ENCODE peak calls at places on chromosomes 2 and 18, in five cellular contexts. One of them, this sample, is unnamed.

GRCh38 chr2:100621371-100621910 is 58.6 kb downstream of the PDCL3 start:
- DNase-seq in HCT116: no peak
- DNase-seq in effector memory CD4-positive, alpha-beta T cell: no peak
- DNase-seq in adipocyte: peak; percentile 31
- DNase-seq in GM23248: no peak
- DNase-seq in this sample: no peak

GRCh38 chr18:73509460-73509859 is 638.2 kb downstream of the FBXO15 start:
- DNase-seq in HCT116: no peak
- DNase-seq in effector memory CD4-positive, alpha-beta T cell: no peak
- DNase-seq in adipocyte: peak; percentile 31
- DNase-seq in GM23248: peak; percentile 47
- DNase-seq in this sample: no peak

GRCh38 chr18:41226186-41226585 is 728.8 kb upstream of the PIK3C3 start:
- DNase-seq in HCT116: no peak
- DNase-seq in effector memory CD4-positive, alpha-beta T cell: no peak
- DNase-seq in adipocyte: peak; percentile 15
- DNase-seq in GM23248: peak; percentile 46
- DNase-seq in this sample: no peak

GRCh38 chr18:69636529-69637301 is 236.0 kb downstream of the DOK6 start:
- DNase-seq in HCT116: no peak
- DNase-seq in effector memory CD4-positive, alpha-beta T cell: no peak
- DNase-seq in adipocyte: no peak
- DNase-seq in GM23248: no peak
- DNase-seq in this sample: peak; percentile 20

GRCh38 chr2:119230630-119231185 is 7.1 kb downstream of the STEAP3 start:
- DNase-seq in HCT116: no peak
- DNase-seq in effector memory CD4-positive, alpha-beta T cell: no peak
- DNase-seq in adipocyte: no peak
- DNase-seq in GM23248: peak; percentile 74
- DNase-seq in this sample: no peak

GRCh38 chr2:157874997-157875719 is 972 bp downstream of the ACVR1 start:
- DNase-seq in HCT116: no peak
- DNase-seq in effector memory CD4-positive, alpha-beta T cell: no peak
- DNase-seq in adipocyte: peak; percentile 84
- DNase-seq in GM23248: peak; percentile 93
- DNase-seq in this sample: no peak

GRCh38 chr2:210961249-210961648 is 404.9 kb downstream of the CPS1 start:
- DNase-seq in HCT116: no peak
- DNase-seq in effector memory CD4-positive, alpha-beta T cell: no peak
- DNase-seq in adipocyte: no peak
- DNase-seq in GM23248: no peak
- DNase-seq in this sample: no peak

GRCh38 chr2:85393836-85394235 is 16.3 kb downstream of the CAPG start:
- DNase-seq in HCT116: no peak
- DNase-seq in effector memory CD4-positive, alpha-beta T cell: no peak
- DNase-seq in adipocyte: no peak
- DNase-seq in GM23248: peak; percentile 86
- DNase-seq in this sample: no peak

GRCh38 chr2:58098254-58099096 is 51.9 kb downstream of the VRK2 start:
- DNase-seq in HCT116: no peak
- DNase-seq in effector memory CD4-positive, alpha-beta T cell: no peak
- DNase-seq in adipocyte: peak; percentile 46
- DNase-seq in GM23248: peak; percentile 64
- DNase-seq in this sample: no peak

GRCh38 chr2:239765076-239765845 is 259.9 kb downstream of the NDUFA10 start:
- DNase-seq in HCT116: no peak
- DNase-seq in effector memory CD4-positive, alpha-beta T cell: no peak
- DNase-seq in adipocyte: no peak
- DNase-seq in GM23248: no peak
- DNase-seq in this sample: no peak

GRCh38 chr2:173017657-173018420 is 57.8 kb upstream of the MAP3K20 start:
- DNase-seq in HCT116: no peak
- DNase-seq in effector memory CD4-positive, alpha-beta T cell: no peak
- DNase-seq in adipocyte: no peak
- DNase-seq in GM23248: no peak
- DNase-seq in this sample: no peak

GRCh38 chr2:179434357-179434756 is 169.7 kb upstream of the SESTD1 start:
- DNase-seq in HCT116: no peak
- DNase-seq in effector memory CD4-positive, alpha-beta T cell: no peak
- DNase-seq in adipocyte: no peak
- DNase-seq in GM23248: no peak
- DNase-seq in this sample: no peak

GRCh38 chr18:49650426-49650891 is 88.6 kb downstream of the LIPG start:
- DNase-seq in HCT116: no peak
- DNase-seq in effector memory CD4-positive, alpha-beta T cell: no peak
- DNase-seq in adipocyte: no peak
- DNase-seq in GM23248: peak; percentile 38
- DNase-seq in this sample: no peak

GRCh38 chr2:46779447-46779941 is 136.1 kb downstream of the MCFD2 start:
- DNase-seq in HCT116: no peak
- DNase-seq in effector memory CD4-positive, alpha-beta T cell: no peak
- DNase-seq in adipocyte: no peak
- DNase-seq in GM23248: peak; percentile 67
- DNase-seq in this sample: no peak

GRCh38 chr2:120720746-120721145 is 14.9 kb upstream of the GLI2 start:
- DNase-seq in HCT116: no peak
- DNase-seq in effector memory CD4-positive, alpha-beta T cell: no peak
- DNase-seq in adipocyte: no peak
- DNase-seq in GM23248: no peak
- DNase-seq in this sample: no peak

GRCh38 chr2:120720176-120720575 is 15.5 kb upstream of the GLI2 start:
- DNase-seq in HCT116: no peak
- DNase-seq in effector memory CD4-positive, alpha-beta T cell: no peak
- DNase-seq in adipocyte: no peak
- DNase-seq in GM23248: no peak
- DNase-seq in this sample: no peak

GRCh38 chr2:120719471-120719870 is 16.2 kb upstream of the GLI2 start:
- DNase-seq in HCT116: no peak
- DNase-seq in effector memory CD4-positive, alpha-beta T cell: no peak
- DNase-seq in adipocyte: no peak
- DNase-seq in GM23248: no peak
- DNase-seq in this sample: no peak

GRCh38 chr2:120722211-120722602 is 13.5 kb upstream of the GLI2 start:
- DNase-seq in HCT116: no peak
- DNase-seq in effector memory CD4-positive, alpha-beta T cell: no peak
- DNase-seq in adipocyte: no peak
- DNase-seq in GM23248: no peak
- DNase-seq in this sample: no peak

GRCh38 chr2:120722603-120723421 is 12.9 kb upstream of the GLI2 start:
- DNase-seq in HCT116: no peak
- DNase-seq in effector memory CD4-positive, alpha-beta T cell: no peak
- DNase-seq in adipocyte: peak; percentile 28
- DNase-seq in GM23248: peak; percentile 75
- DNase-seq in this sample: no peak
- H3K4me3 ChIP-seq in HCT116: no peak overlapping the region
- H3K4me3 ChIP-seq in effector memory CD4-positive, alpha-beta T cell: no peak overlapping the region
- H3K4me3 ChIP-seq in adipocyte: no peak overlapping the region
- H3K4me3 ChIP-seq in GM23248: peak overlapping the region; percentile 19
- H3K4me3 ChIP-seq in this sample: no peak overlapping the region

DNA sequence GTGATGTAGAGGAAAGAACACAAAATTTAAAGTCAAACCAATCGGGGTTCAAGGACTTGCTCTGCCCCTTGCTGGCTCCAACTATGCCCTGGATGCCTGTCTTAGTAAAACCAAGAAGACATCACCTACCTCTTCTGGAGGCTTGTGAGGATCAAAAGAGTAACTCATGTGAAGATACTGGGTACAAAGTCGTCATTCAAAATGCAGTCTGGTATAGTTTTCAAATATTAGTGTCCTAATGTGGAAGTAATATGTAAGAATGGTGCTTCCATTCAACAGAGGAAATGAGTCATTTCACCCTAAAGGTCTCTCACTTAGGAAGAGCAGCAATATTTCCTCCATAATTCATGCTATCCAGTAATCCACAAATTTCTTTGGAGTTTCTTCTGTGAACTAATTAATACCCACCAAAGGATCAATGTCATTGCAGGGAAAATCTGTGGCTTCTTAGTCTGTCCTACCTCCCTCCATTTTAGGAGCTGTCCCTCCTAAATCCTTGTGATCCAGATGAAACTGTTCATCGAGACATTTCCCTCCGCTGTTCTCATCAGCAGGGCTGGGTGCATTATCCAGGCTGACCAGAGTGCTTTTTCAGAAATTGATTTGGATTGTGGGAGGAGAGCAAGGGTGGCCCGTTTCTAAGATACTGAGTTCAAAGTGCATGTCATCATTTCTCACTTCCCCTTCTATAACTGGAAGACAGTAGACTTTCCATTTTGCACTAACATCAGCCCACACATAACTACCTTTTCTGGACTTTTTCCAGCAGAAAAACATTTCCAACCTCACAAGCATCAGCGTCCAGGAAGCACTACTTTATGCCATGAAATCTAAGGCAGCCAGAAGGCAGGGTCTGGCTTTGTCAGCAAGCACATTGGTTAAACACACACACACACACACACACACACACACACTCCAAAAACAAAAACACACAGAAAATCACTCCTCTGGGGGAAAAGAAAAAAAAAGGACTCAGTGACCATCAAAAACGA is 94.3 kb downstream of the ANKRD44 start:
- DNase-seq in HCT116: no peak
- DNase-seq in effector memory CD4-positive, alpha-beta T cell: no peak
- DNase-seq in adipocyte: no peak
- DNase-seq in GM23248: peak; percentile 39
- DNase-seq in this sample: no peak
- H3K4me3 ChIP-seq in HCT116: no peak overlapping the region
- H3K4me3 ChIP-seq in effector memory CD4-positive, alpha-beta T cell: no peak overlapping the region
- H3K4me3 ChIP-seq in adipocyte: no peak overlapping the region
- H3K4me3 ChIP-seq in GM23248: no peak overlapping the region
- H3K4me3 ChIP-seq in this sample: no peak overlapping the region

GRCh38 chr2:240832816-240833497 is 12.9 kb upstream of the KIF1A start:
- DNase-seq in HCT116: no peak
- DNase-seq in effector memory CD4-positive, alpha-beta T cell: no peak
- DNase-seq in adipocyte: no peak
- DNase-seq in GM23248: no peak
- DNase-seq in this sample: no peak
- H3K4me3 ChIP-seq in HCT116: no peak overlapping the region
- H3K4me3 ChIP-seq in effector memory CD4-positive, alpha-beta T cell: no peak overlapping the region
- H3K4me3 ChIP-seq in adipocyte: no peak overlapping the region
- H3K4me3 ChIP-seq in GM23248: no peak overlapping the region
- H3K4me3 ChIP-seq in this sample: no peak overlapping the region

GRCh38 chr2:48316753-48317750 is 212.9 kb upstream of the STON1 start:
- DNase-seq in HCT116: no peak
- DNase-seq in effector memory CD4-positive, alpha-beta T cell: no peak
- DNase-seq in adipocyte: no peak
- DNase-seq in GM23248: peak; percentile 8
- DNase-seq in this sample: no peak
- H3K4me3 ChIP-seq in HCT116: no peak overlapping the region
- H3K4me3 ChIP-seq in effector memory CD4-positive, alpha-beta T cell: no peak overlapping the region
- H3K4me3 ChIP-seq in adipocyte: peak overlapping the region; percentile 98
- H3K4me3 ChIP-seq in GM23248: peak overlapping the region; percentile 97
- H3K4me3 ChIP-seq in this sample: no peak overlapping the region

DNA sequence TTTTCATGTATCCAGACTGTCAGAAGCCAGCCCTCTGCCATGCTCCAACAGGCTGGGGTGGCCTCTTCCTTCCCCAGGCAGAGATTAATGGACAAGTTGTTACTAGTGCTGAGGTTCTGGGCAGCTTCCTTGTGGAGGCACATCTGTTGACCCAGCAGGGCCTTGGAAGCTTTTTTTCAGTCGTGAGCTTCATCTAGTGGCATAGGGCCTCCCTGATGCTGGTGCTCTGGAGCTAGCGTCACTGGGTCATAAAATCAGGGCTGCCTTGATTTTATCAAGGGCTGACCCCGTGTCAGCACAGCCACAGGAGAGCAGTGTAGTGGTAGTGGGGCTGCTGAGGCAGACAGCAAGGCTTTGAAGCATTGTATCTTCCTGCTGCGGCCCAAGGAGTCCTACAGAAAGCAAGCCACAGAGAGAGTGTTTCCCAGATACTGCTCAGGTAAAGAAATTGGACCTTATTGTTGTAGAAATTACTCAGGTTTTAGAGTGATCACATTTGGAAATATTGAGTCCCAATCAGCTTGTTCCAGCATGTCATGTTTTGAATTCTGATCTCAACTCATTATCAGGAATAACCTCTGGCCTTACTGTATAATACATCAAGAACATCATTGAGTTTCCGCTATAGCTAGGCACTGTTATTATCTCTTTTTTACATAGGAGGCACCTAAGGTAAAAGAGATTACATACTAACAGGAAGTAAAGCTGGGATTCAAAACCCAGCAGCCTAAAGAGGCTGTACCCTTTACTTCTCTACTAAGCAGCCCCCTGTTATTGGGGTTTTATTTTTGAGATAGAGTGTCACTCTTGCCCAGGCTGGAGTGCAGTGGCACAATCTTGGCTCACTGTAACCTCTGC is 92.3 kb upstream of the ALPP start:
- DNase-seq in HCT116: no peak
- DNase-seq in effector memory CD4-positive, alpha-beta T cell: no peak
- DNase-seq in adipocyte: no peak
- DNase-seq in GM23248: no peak
- DNase-seq in this sample: no peak
- H3K4me3 ChIP-seq in HCT116: no peak overlapping the region
- H3K4me3 ChIP-seq in effector memory CD4-positive, alpha-beta T cell: no peak overlapping the region
- H3K4me3 ChIP-seq in adipocyte: no peak overlapping the region
- H3K4me3 ChIP-seq in GM23248: no peak overlapping the region
- H3K4me3 ChIP-seq in this sample: no peak overlapping the region

GRCh38 chr2:73292906-73293533 is 328 bp downstream of the EGR4 start:
- DNase-seq in HCT116: no peak
- DNase-seq in effector memory CD4-positive, alpha-beta T cell: no peak
- DNase-seq in adipocyte: peak; percentile 18
- DNase-seq in GM23248: no peak
- DNase-seq in this sample: no peak
- H3K4me3 ChIP-seq in HCT116: no peak overlapping the region
- H3K4me3 ChIP-seq in effector memory CD4-positive, alpha-beta T cell: peak overlapping the region; percentile 54
- H3K4me3 ChIP-seq in adipocyte: peak overlapping the region; percentile 76
- H3K4me3 ChIP-seq in GM23248: peak overlapping the region; percentile 71
- H3K4me3 ChIP-seq in this sample: peak overlapping the region; percentile 35

DNA sequence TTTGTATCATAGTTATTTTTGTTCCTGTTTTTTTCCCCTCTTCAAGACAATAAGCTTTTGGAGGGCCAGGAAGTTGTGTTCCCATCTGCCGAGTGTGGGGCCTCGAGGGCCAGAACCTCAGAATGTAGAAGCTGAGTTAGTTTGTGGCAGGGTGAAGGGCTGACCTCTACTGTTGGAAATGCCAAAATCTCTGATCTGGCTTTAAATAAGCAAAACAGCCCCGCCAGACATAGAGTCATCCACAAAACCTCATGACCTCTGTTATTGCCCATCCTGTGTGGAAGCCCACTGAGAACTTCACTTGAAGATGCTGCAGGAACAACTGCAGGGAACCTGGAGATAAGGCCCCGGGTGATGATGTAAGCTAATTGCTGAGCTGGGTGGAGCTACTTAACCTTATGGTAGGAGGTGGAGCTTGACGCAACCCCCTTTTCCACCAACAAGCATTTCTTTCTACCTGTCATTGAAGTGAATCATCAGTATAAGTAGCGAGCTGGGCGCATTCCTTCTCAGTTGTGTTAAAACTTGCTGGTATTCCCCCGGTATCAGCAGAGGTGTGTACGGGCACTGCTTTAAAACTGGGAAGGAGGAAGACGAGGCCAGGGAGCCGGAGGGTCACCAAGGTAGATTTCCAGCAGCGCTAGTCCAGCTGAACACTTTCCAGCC is 177.2 kb downstream of the NEDD4L start:
- DNase-seq in HCT116: peak; percentile 90
- DNase-seq in effector memory CD4-positive, alpha-beta T cell: no peak
- DNase-seq in adipocyte: peak; percentile 67
- DNase-seq in GM23248: peak; percentile 27
- DNase-seq in this sample: no peak
- H3K4me3 ChIP-seq in HCT116: peak overlapping the region; percentile 44
- H3K4me3 ChIP-seq in effector memory CD4-positive, alpha-beta T cell: no peak overlapping the region
- H3K4me3 ChIP-seq in adipocyte: no peak overlapping the region
- H3K4me3 ChIP-seq in GM23248: no peak overlapping the region
- H3K4me3 ChIP-seq in this sample: no peak overlapping the region

This sample was measured in Jurkat, Clone E6-1.